ENCODE peak calls at places on chromosomes 16 and 17, in five cellular contexts. J, E, V, D and M are unnamed samples.

GRCh38 chr16:56281256-56281805 is 90.0 kb downstream of the GNAO1 start:
- DNase-seq in J (no peak), E (no peak), V (no peak), D (no peak), M (no peak)

GRCh38 chr17:67376892-67377726 is at the start of gene PITPNC1:
- DNase-seq in J (peak), E (peak), V (peak), D (peak), M (no peak)

GRCh38 chr16:65663774-65664173 is 541.9 kb upstream of the CDH11 start:
- DNase-seq in J (no peak), E (no peak), V (no peak), D (no peak), M (no peak)

GRCh38 chr17:19744922-19745757 is 3.0 kb downstream of the ALDH3A1 start:
- DNase-seq in J (peak), E (peak), V (peak), D (peak), M (peak)

GRCh38 chr16:17258077-17258599 is 212.6 kb downstream of the XYLT1 start:
- DNase-seq in J (no peak), E (no peak), V (no peak), D (no peak), M (no peak)

GRCh38 chr16:49158029-49158642 is 123.5 kb downstream of the CBLN1 start:
- DNase-seq in J (no peak), E (peak), V (peak), D (no peak), M (no peak)

GRCh38 chr16:66569131-66569530 is 2.9 kb downstream of the CMTM1 start:
- DNase-seq in J (peak), E (no peak), V (no peak), D (no peak), M (no peak)

GRCh38 chr16:22849517-22849916 is 35.6 kb downstream of the HS3ST2 start:
- DNase-seq in J (no peak), E (no peak), V (no peak), D (no peak), M (no peak)

GRCh38 chr16:64864232-64864803 is 257.5 kb downstream of the CDH11 start:
- DNase-seq in J (no peak), E (no peak), V (no peak), D (no peak), M (no peak)

GRCh38 chr16:84240455-84240854 is 643 bp upstream of the KCNG4 start:
- DNase-seq in J (no peak), E (no peak), V (no peak), D (no peak), M (no peak)

GRCh38 chr16:84241778-84242177 is 2.0 kb upstream of the KCNG4 start:
- DNase-seq in J (no peak), E (no peak), V (no peak), D (no peak), M (no peak)

GRCh38 chr16:84237994-84238750 is 1.6 kb downstream of the KCNG4 start:
- DNase-seq in J (no peak), E (no peak), V (no peak), D (no peak), M (no peak)

GRCh38 chr16:84239910-84240309 is at the start of gene KCNG4:
- DNase-seq in J (no peak), E (no peak), V (no peak), D (no peak), M (no peak)

GRCh38 chr16:84239186-84239790 is 524 bp downstream of the KCNG4 start:
- DNase-seq in J (no peak), E (no peak), V (no peak), D (no peak), M (no peak)
- TF ChIP-seq CTCF in J (no peak), E (no peak), V (no peak), D (no peak), M (no peak)

GRCh38 chr16:2884041-2884451 is 1.0 kb downstream of the FLYWCH2 start:
- DNase-seq in J (no peak), E (no peak), V (no peak), D (no peak), M (no peak)

GRCh38 chr16:2882460-2883026 is 472 bp upstream of the FLYWCH2 start:
- DNase-seq in J (peak), E (peak), V (peak), D (peak), M (peak)

GRCh38 chr16:2879854-2880508 is 3.0 kb upstream of the FLYWCH2 start:
- DNase-seq in J (no peak), E (no peak), V (no peak), D (no peak), M (no peak)

GRCh38 chr16:2883027-2883846 is at the start of gene FLYWCH2:
- DNase-seq in J (peak), E (peak), V (peak), D (peak), M (peak)
- TF ChIP-seq CTCF in J (no peak), E (no peak), V (no peak), D (no peak), M (no peak)

GRCh38 chr17:2063306-2064146 is 8.6 kb downstream of the HIC1 start:
- DNase-seq in J (no peak), E (no peak), V (no peak), D (no peak), M (no peak)

GRCh38 chr17:2067048-2067452 is 12.1 kb downstream of the HIC1 start:
- DNase-seq in J (no peak), E (no peak), V (no peak), D (no peak), M (peak)

GRCh38 chr17:2064147-2064489 is 9.2 kb downstream of the HIC1 start:
- DNase-seq in J (no peak), E (no peak), V (no peak), D (no peak), M (no peak)

GRCh38 chr17:2064511-2064910 is 9.6 kb downstream of the HIC1 start:
- DNase-seq in J (no peak), E (no peak), V (no peak), D (peak), M (no peak)

DNA sequence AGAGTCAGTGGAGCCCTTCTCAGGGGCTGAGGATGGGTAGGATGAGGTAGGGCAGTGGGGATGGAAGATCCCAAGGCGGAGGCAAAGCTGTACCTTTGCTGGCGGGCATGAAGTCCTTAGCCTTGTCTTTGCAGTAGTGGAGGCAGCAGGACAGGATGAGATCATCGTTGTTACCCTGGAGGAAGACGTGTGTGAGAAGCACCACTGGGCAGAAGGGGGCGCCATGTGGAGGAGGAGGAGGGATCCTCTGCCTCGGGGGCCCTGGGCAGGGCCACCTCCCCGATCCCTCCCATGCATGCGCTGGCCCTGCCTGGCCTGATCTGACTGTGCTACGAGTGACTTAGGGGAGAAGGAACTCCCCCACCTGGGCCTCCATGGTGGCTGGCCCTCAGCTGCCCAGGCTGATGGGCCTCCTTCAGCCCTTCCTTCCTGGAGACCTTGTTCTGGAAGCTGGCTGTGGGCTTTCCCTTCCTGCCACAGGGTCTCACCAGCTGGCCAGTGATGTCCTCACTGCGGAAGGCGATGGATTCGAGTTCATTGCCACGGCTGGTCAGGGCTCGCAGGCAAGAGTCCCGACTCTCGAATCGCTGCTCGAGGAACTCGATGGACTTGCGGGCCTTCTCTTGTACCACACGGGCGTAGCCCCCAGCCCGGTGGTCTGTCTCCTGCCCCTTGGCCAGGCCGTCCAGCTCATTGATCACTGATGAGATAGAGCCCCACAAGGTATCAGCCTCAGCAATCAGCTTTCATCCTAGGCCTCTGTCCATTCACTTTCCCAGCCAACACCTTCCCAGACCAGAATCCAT is 10.3 kb downstream of the HIC1 start:
- DNase-seq in J (peak), E (peak), V (peak), D (no peak), M (no peak)
- TF ChIP-seq CTCF in J (peak), E (peak), V (peak), D (no peak), M (peak)

GRCh38 chr17:31378638-31379037 is 12.8 kb upstream of the RAB11FIP4 start:
- DNase-seq in J (no peak), E (no peak), V (no peak), D (no peak), M (no peak)
- TF ChIP-seq CTCF in J (peak), E (no peak), V (no peak), D (no peak), M (no peak)

GRCh38 chr16:10597184-10597583 is 16.8 kb upstream of the EMP2 start:
- DNase-seq in J (no peak), E (no peak), V (peak), D (no peak), M (no peak)
- TF ChIP-seq CTCF in J (no peak), E (no peak), V (peak), D (no peak), M (no peak)

GRCh38 chr17:36545465-36546417 is 1.0 kb downstream of the GGNBP2 start:
- DNase-seq in J (peak), E (peak), V (peak), D (peak), M (peak)

GRCh38 chr17:36544320-36545092 is at the start of gene GGNBP2:
- DNase-seq in J (peak), E (peak), V (peak), D (peak), M (peak)

GRCh38 chr17:36542755-36543154 is 2.0 kb upstream of the GGNBP2 start:
- DNase-seq in J (no peak), E (no peak), V (no peak), D (no peak), M (no peak)

GRCh38 chr17:36545093-36545464 is 360 bp downstream of the GGNBP2 start:
- DNase-seq in J (no peak), E (no peak), V (no peak), D (no peak), M (no peak)

GRCh38 chr17:36544049-36544319 is 735 bp upstream of the GGNBP2 start:
- DNase-seq in J (peak), E (peak), V (peak), D (no peak), M (no peak)
- TF ChIP-seq CTCF in J (peak), E (peak), V (peak), D (no peak), M (no peak)

GRCh38 chr17:6035801-6036394 is 34.3 kb upstream of the WSCD1 start:
- DNase-seq in J (no peak), E (no peak), V (no peak), D (no peak), M (no peak)
- TF ChIP-seq CTCF in J (no peak), E (no peak), V (no peak), D (no peak), M (no peak)

GRCh38 chr17:66021757-66022156 is 170.2 kb downstream of the CEP112 start:
- DNase-seq in J (no peak), E (no peak), V (peak), D (no peak), M (no peak)
- TF ChIP-seq CTCF in J (no peak), E (no peak), V (no peak), D (no peak), M (no peak)

DNA sequence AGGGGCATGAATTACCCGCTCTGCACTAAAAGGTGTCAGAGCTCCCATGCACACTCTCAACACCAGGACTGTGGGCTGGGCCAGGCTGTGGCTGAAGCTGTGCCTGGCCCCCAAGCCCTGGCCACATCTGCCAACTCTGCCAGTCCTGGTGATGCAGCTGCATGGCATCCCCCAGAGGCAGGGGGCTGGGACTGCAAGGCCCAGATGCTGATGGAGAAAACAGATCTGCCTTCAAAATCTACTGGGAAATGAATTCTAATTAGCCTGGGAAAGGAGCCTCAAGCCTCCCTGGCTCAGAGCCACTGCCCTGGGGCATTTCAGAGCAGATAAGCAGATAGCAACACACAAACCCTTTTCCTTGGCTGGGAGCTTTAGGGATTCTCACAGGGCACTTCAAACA is 3.4 kb downstream of the CHST6 start:
- DNase-seq in J (no peak), E (peak), V (peak), D (no peak), M (no peak)
- TF ChIP-seq CTCF in J (no peak), E (no peak), V (peak), D (no peak), M (no peak)